ENCODE peak calls at places on chromosomes 1 and 21, in four cellular contexts. One of them, this sample, is unnamed.

GRCh38 chr1:75083848-75084514 is 50.2 kb upstream of the LHX8 start:
- DNase-seq in pancreas: no peak
- DNase-seq in stomach: no peak
- DNase-seq in RWPE2: peak; percentile 56
- DNase-seq in this sample: no peak

GRCh38 chr1:47444578-47445465 is 7.0 kb downstream of the FOXD2 start:
- DNase-seq in stomach: no peak
- DNase-seq in RWPE2: no peak
- DNase-seq in pancreas: no peak
- DNase-seq in this sample: no peak

GRCh38 chr1:236451796-236452373 is 57.8 kb downstream of the EDARADD start:
- DNase-seq in RWPE2: no peak
- DNase-seq in pancreas: no peak
- DNase-seq in stomach: peak; percentile 37
- DNase-seq in this sample: no peak

GRCh38 chr1:64569376-64569775 is 99.4 kb downstream of the CACHD1 start:
- DNase-seq in RWPE2: no peak
- DNase-seq in pancreas: no peak
- DNase-seq in stomach: no peak
- DNase-seq in this sample: no peak

GRCh38 chr1:245336149-245336983 is 181.6 kb downstream of the KIF26B start:
- DNase-seq in stomach: peak; percentile 51
- DNase-seq in RWPE2: no peak
- DNase-seq in pancreas: no peak
- DNase-seq in this sample: no peak

GRCh38 chr1:178541829-178542553 is 29.1 kb downstream of the TEX35 start:
- DNase-seq in stomach: peak; percentile 65
- DNase-seq in pancreas: peak; percentile 86
- DNase-seq in RWPE2: no peak
- DNase-seq in this sample: no peak

GRCh38 chr21:15291621-15292266 is 226.9 kb upstream of the NRIP1 start:
- DNase-seq in pancreas: no peak
- DNase-seq in RWPE2: no peak
- DNase-seq in stomach: no peak
- DNase-seq in this sample: no peak

GRCh38 chr1:78289606-78290005 is 201.2 kb upstream of the PTGFR start:
- DNase-seq in pancreas: no peak
- DNase-seq in stomach: no peak
- DNase-seq in RWPE2: no peak
- DNase-seq in this sample: no peak

GRCh38 chr1:162391790-162392563 is 10.4 kb downstream of the C1orf226 start:
- DNase-seq in stomach: no peak
- DNase-seq in pancreas: no peak
- DNase-seq in RWPE2: no peak
- DNase-seq in this sample: no peak

GRCh38 chr1:24504560-24504959 is 1.9 kb downstream of the RCAN3 start:
- DNase-seq in RWPE2: no peak
- DNase-seq in stomach: no peak
- DNase-seq in pancreas: no peak
- DNase-seq in this sample: no peak

GRCh38 chr1:216902669-216903388 is 179.6 kb upstream of the ESRRG start:
- DNase-seq in RWPE2: peak; percentile 29
- DNase-seq in pancreas: no peak
- DNase-seq in stomach: peak; percentile 64
- DNase-seq in this sample: no peak

GRCh38 chr1:230359992-230360391 is 66.1 kb downstream of the PGBD5 start:
- DNase-seq in pancreas: no peak
- DNase-seq in RWPE2: peak; percentile 69
- DNase-seq in stomach: no peak
- DNase-seq in this sample: peak; percentile 43

GRCh38 chr1:85576642-85577420 is 3.7 kb upstream of the CCN1 start:
- DNase-seq in RWPE2: peak; percentile 87
- DNase-seq in pancreas: peak; percentile 90
- DNase-seq in stomach: peak; percentile 71
- DNase-seq in this sample: peak; percentile 58

GRCh38 chr1:15290382-15290781 is 43.4 kb downstream of the FHAD1 start:
- DNase-seq in pancreas: no peak
- DNase-seq in stomach: no peak
- DNase-seq in RWPE2: no peak
- DNase-seq in this sample: peak; percentile 35

GRCh38 chr1:234978397-234979291 is 150.0 kb downstream of the TOMM20 start:
- DNase-seq in RWPE2: no peak
- DNase-seq in stomach: peak; percentile 45
- DNase-seq in pancreas: no peak
- DNase-seq in this sample: no peak

GRCh38 chr1:218347316-218347712 is 2.2 kb downstream of the TGFB2 start:
- DNase-seq in stomach: no peak
- DNase-seq in pancreas: no peak
- DNase-seq in RWPE2: no peak
- DNase-seq in this sample: no peak

GRCh38 chr1:182279302-182279701 is 112.3 kb downstream of the GLUL start:
- DNase-seq in RWPE2: no peak
- DNase-seq in stomach: no peak
- DNase-seq in pancreas: no peak
- DNase-seq in this sample: no peak

GRCh38 chr1:8116892-8117262 is 90.8 kb upstream of the ERRFI1 start:
- DNase-seq in pancreas: no peak
- DNase-seq in stomach: peak; percentile 56
- DNase-seq in RWPE2: no peak
- DNase-seq in this sample: no peak

DNA sequence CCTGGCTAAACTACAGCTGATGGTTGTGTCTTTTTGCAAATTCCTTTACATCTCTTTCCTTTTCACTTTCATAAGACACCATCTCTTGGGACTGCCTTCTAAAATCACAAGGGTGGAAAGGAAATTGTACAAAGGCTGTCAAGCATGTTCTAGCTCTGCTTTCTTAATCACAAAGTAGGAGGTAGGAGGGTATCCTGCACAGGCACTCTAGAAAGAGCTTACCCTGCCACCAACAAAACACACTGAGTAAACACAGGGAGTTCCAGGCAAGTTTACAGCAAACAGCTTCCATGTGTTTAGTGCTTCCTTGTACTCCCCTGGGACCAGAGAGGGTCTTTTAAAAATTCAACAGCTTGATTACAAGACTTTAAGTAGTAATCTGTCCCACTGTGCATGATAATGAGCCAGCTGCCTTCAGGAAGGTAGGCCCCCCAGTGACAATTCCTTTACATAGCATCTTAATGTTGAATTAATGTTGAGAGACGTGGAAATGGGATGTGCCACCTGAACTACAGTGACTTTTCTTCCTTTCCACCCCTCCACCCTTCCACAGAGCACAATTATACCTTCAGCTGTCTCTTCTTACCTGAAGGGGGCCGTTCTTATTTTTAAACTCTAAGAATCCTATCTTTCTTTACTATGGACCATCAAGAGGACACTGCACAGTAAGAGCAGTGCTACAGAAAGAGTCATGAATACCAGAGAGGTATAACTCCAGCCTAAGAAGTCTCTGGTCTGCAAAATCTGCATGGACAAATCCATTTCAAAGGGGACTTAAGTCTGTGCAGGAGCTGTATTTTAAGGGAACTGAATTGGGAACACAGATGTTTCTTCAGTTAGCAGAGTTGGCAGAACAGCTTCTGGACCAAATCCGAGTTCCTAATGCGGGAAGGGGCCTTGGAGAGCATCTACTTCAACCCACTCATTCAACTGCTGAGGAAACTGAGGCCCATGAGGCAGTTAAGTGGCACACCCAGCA is 2.2 kb downstream of the PLPP3 start:
- DNase-seq in pancreas: no peak
- DNase-seq in stomach: no peak
- DNase-seq in RWPE2: no peak
- DNase-seq in this sample: no peak
- TF ChIP-seq CTCF in pancreas: no peak
- TF ChIP-seq CTCF in stomach: no peak
- TF ChIP-seq CTCF in RWPE2: peak; percentile 51
- TF ChIP-seq CTCF in this sample: peak; percentile 27

GRCh38 chr1:244280859-244281258 is 170.8 kb downstream of the ADSS2 start:
- DNase-seq in pancreas: no peak
- DNase-seq in stomach: no peak
- DNase-seq in RWPE2: no peak
- DNase-seq in this sample: no peak
- H3K4me3 ChIP-seq in pancreas: no peak overlapping the region
- H3K4me3 ChIP-seq in stomach: no peak overlapping the region
- H3K4me3 ChIP-seq in RWPE2: no peak overlapping the region
- H3K4me3 ChIP-seq in this sample: no peak overlapping the region

GRCh38 chr1:37028981-37029617 is 5.2 kb downstream of the GRIK3 start:
- DNase-seq in stomach: no peak
- DNase-seq in pancreas: no peak
- DNase-seq in RWPE2: no peak
- DNase-seq in this sample: no peak
- TF ChIP-seq CTCF in stomach: no peak
- TF ChIP-seq CTCF in pancreas: no peak
- TF ChIP-seq CTCF in RWPE2: no peak
- TF ChIP-seq CTCF in this sample: no peak

GRCh38 chr1:213089924-213090677 is 39.1 kb downstream of the RPS6KC1 start:
- DNase-seq in stomach: no peak
- DNase-seq in RWPE2: no peak
- DNase-seq in pancreas: no peak
- DNase-seq in this sample: no peak
- H3K4me3 ChIP-seq in stomach: no peak overlapping the region
- H3K4me3 ChIP-seq in RWPE2: no peak overlapping the region
- H3K4me3 ChIP-seq in pancreas: no peak overlapping the region
- H3K4me3 ChIP-seq in this sample: no peak overlapping the region

DNA sequence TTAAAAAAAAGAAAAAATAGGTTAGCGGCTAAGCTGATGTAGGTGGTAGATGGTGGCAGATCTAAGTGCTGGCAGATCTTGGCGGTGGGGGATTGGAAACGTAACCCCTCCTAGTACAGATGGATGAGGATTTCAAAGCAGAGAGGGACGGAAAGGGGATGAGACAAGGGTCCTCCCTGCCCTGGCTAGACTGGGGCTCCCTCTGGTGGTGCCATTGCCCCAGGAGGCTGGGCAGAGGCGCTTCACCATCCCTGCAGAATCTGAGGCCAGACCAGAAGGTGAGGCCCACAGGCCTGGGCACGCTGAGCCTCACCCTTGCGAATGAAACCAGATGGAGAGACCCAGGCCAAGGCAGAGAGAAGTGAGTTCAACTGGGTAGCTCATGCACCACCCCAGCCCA is 7.0 kb upstream of the PLEKHA6 start:
- DNase-seq in RWPE2: no peak
- DNase-seq in pancreas: no peak
- DNase-seq in stomach: no peak
- DNase-seq in this sample: no peak
- TF ChIP-seq CTCF in RWPE2: peak; percentile 38
- TF ChIP-seq CTCF in pancreas: no peak
- TF ChIP-seq CTCF in stomach: no peak
- TF ChIP-seq CTCF in this sample: peak; percentile 69